ENCODE peak calls at places on chromosomes 5 and 9, in four cellular contexts. R is GM12878, W is HepG2, J is K562. C is an unnamed sample.

GRCh38 chr5:138611295-138612220 is 36.4 kb upstream of the HSPA9 start:
- DNase-seq in R (no peak), W (no peak), J (peak), C (peak)

GRCh38 chr5:58466939-58467338 is 7.1 kb upstream of the PLK2 start:
- DNase-seq in R (no peak), W (no peak), J (no peak), C (peak)

GRCh38 chr5:7857918-7858632 is 7.1 kb upstream of the CFAP90 start:
- DNase-seq in R (no peak), W (no peak), J (no peak), C (no peak)

GRCh38 chr5:94402096-94402495 is 216.3 kb downstream of the KIAA0825 start:
- DNase-seq in R (no peak), W (no peak), J (no peak), C (no peak)

GRCh38 chr9:100581081-100581480 is 3.2 kb downstream of the CAVIN4 start:
- DNase-seq in R (no peak), W (no peak), J (no peak), C (no peak)

GRCh38 chr9:4235951-4236804 is 63.7 kb downstream of the GLIS3 start:
- DNase-seq in R (no peak), W (peak), J (no peak), C (no peak)

GRCh38 chr5:40680741-40681350 is 1.1 kb downstream of the PTGER4 start:
- DNase-seq in R (no peak), W (no peak), J (no peak), C (peak)

GRCh38 chr9:116208417-116209232 is 55.0 kb downstream of the PAPPA start:
- DNase-seq in R (no peak), W (no peak), J (no peak), C (no peak)

GRCh38 chr9:14096182-14096922 is 217.6 kb downstream of the NFIB start:
- DNase-seq in R (no peak), W (no peak), J (no peak), C (no peak)

GRCh38 chr5:116766470-116766947 is 191.9 kb upstream of the SEMA6A start:
- DNase-seq in R (peak), W (peak), J (no peak), C (no peak)

GRCh38 chr9:82104252-82104651 is 115.7 kb downstream of the SPATA31D1 start:
- DNase-seq in R (no peak), W (no peak), J (no peak), C (no peak)

GRCh38 chr5:152237531-152237930 is 167.5 kb downstream of the NMUR2 start:
- DNase-seq in R (no peak), W (no peak), J (no peak), C (no peak)

GRCh38 chr5:96257904-96258303 is 175.1 kb downstream of the PCSK1 start:
- DNase-seq in R (no peak), W (no peak), J (no peak), C (no peak)
- TF ChIP-seq CBFB in R (no peak), W (no peak), J (no peak), C (no peak)

GRCh38 chr5:68460147-68460760 is 244.7 kb downstream of the PIK3R1 start:
- DNase-seq in R (no peak), W (peak), J (peak), C (no peak)

GRCh38 chr5:68458416-68458815 is 242.9 kb downstream of the PIK3R1 start:
- DNase-seq in R (no peak), W (no peak), J (no peak), C (no peak)

GRCh38 chr5:68457298-68457697 is 241.7 kb downstream of the PIK3R1 start:
- DNase-seq in R (no peak), W (no peak), J (no peak), C (no peak)

GRCh38 chr5:68459500-68460139 is 244.1 kb downstream of the PIK3R1 start:
- DNase-seq in R (no peak), W (peak), J (no peak), C (no peak)

DNA sequence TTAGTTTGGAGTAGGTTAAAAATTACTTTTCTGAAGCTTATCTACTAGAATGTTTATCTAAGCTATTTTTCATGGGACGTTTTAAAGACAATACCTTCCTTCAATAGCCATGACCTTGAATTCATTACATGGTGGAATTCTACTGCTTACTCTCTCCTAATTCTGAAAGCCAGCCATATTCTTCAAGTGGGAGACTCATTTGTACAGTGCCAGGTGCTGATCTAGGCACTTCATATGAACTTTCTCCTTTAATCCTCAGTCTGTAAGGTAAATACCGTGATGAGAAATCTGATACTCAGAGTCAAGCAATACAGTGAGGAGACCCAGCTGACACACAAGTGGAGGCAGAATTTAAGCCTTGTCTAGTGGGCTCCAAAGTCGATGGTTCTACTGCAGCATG is 243.5 kb downstream of the PIK3R1 start:
- DNase-seq in R (no peak), W (peak), J (no peak), C (no peak)
- TF ChIP-seq CBFB in R (no peak), W (no peak), J (no peak), C (no peak)

DNA sequence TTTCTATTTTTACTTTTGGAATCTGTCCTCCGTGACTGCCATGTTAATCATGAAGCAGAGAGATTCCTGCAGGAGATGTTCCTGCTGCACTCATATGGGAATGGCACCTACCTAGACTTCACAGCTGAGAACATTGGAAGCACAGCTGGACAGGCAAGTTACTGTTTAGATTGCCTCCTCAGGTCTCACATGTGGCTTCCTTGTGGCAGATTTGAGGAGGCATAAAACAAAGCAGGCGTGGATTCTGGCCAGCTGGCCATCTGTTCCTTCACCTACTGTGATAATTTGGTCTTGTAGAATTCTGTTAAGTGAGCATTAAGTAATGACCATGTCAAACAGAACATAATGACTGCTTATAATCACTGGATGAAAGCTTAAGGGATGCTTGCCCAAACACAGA is 193.4 kb downstream of the EDIL3 start:
- DNase-seq in R (no peak), W (no peak), J (no peak), C (no peak)
- TF ChIP-seq CBFB in R (no peak), W (no peak), J (no peak), C (no peak)

DNA sequence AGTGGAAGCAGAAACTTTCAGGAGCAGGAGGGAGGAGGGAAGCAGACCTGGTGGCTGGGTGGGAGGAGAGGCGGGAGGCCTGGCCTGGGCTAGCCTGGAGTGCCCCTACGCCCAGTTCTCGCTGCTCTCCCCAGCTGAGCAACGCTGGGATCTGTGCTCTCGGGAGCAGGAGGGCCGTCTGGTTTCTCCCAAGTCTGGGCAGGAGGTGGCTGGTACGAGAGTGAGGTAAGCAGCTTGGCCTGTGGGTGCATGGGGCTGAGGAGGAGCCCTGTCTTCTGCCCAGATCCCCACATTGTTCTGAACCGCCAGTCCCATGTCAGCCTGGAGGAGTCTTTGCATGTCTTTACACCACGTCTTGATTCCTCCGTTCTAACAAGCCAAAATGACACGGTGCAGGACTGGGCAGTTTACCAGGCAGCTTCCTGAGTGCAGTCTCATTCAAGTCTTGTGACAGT is 15.0 kb upstream of the DAB2IP start:
- DNase-seq in R (no peak), W (no peak), J (no peak), C (no peak)
- TF ChIP-seq CBFB in R (no peak), W (no peak), J (no peak), C (no peak)

GRCh38 chr5:72658161-72658560 is 151.0 kb upstream of the ZNF366 start:
- DNase-seq in R (no peak), W (no peak), J (no peak), C (no peak)
- TF ChIP-seq CBFB in R (no peak), W (no peak), J (no peak), C (no peak)

GRCh38 chr5:929596-929995 is 36.9 kb downstream of the TRIP13 start:
- DNase-seq in R (no peak), W (no peak), J (no peak), C (no peak)

GRCh38 chr5:923473-923873 is 30.8 kb downstream of the TRIP13 start:
- DNase-seq in R (no peak), W (peak), J (peak), C (peak)

GRCh38 chr5:927172-928015 is 34.7 kb downstream of the TRIP13 start:
- DNase-seq in R (no peak), W (no peak), J (no peak), C (no peak)

GRCh38 chr5:922745-923472 is 30.2 kb downstream of the TRIP13 start:
- DNase-seq in R (no peak), W (no peak), J (no peak), C (no peak)

DNA sequence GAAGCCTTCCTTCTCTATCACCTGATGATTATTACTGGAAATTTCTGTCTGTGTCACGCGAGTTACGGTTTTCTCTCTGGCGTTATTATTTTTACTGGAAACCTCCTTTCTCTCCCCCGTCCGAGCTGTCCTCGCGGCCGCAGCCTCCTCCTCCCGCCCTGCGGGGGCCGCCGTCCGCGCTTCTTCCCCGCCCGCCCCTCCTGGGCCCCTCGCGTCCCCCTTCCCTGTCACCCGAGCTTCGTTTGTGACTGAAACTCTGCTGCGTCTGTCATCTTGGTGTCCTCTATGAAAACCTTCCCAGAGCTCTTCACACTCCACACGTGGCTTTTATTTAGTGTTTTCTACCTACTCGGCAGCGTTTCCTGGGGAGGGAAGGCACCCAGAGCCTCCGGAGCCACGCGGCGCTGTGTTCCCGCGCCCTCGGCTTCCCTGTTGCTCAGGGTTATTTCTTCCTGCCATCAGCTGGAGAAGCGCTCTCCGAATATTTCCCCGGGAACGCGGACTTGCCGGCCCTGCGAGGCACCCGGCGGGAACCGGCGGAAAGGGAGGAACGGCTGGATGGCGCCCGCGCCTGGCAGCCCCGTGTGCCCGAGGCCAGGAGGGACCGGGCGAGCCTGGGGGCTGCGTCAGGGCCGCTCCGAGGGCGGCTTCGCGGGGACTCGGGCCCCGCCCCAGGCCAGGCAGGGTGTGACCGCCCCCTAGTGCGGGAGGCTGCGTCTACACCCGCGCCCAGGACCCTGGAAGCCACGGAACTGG is 33.9 kb downstream of the TRIP13 start:
- DNase-seq in R (no peak), W (no peak), J (peak), C (peak)
- TF ChIP-seq CBFB in R (no peak), W (no peak), J (no peak), C (no peak)

GRCh38 chr5:156356238-156356637 is 29.3 kb downstream of the SGCD start:
- DNase-seq in R (no peak), W (no peak), J (no peak), C (no peak)
- TF ChIP-seq CBFB in R (no peak), W (no peak), J (no peak), C (no peak)

GRCh38 chr9:123169926-123170325 is 98.5 kb downstream of the STRBP start:
- DNase-seq in R (peak), W (no peak), J (no peak), C (no peak)
- TF ChIP-seq CBFB in R (no peak), W (no peak), J (no peak), C (no peak)